ENCODE peak calls at places on chromosome X, in seven cellular contexts. One of them, this sample, is unnamed.

GRCh38 chrX:152136312-152136711 is 2.1 kb downstream of the MAGEA10 start:
- DNase-seq in SK-N-SH: no peak
- DNase-seq in CD4-positive, alpha-beta T cell: no peak
- DNase-seq in RWPE1: no peak
- DNase-seq in pancreas: peak
- DNase-seq in epithelial cell of esophagus: no peak
- DNase-seq in HFF-Myc: no peak
- DNase-seq in this sample: no peak

GRCh38 chrX:51614353-51614752 is 4.4 kb downstream of the CENPVL3 start:
- DNase-seq in HFF-Myc: no peak
- DNase-seq in pancreas: no peak
- DNase-seq in RWPE1: peak
- DNase-seq in epithelial cell of esophagus: peak
- DNase-seq in CD4-positive, alpha-beta T cell: no peak
- DNase-seq in SK-N-SH: peak
- DNase-seq in this sample: peak

GRCh38 chrX:133850414-133850813 is 135.0 kb downstream of the GPC3 start:
- DNase-seq in epithelial cell of esophagus: no peak
- DNase-seq in HFF-Myc: no peak
- DNase-seq in RWPE1: no peak
- DNase-seq in SK-N-SH: no peak
- DNase-seq in pancreas: no peak
- DNase-seq in CD4-positive, alpha-beta T cell: no peak
- DNase-seq in this sample: no peak

GRCh38 chrX:149541521-149542047 is 772 bp downstream of the EOLA1 start:
- DNase-seq in CD4-positive, alpha-beta T cell: no peak
- DNase-seq in HFF-Myc: no peak
- DNase-seq in RWPE1: no peak
- DNase-seq in SK-N-SH: no peak
- DNase-seq in pancreas: no peak
- DNase-seq in epithelial cell of esophagus: no peak
- DNase-seq in this sample: no peak

GRCh38 chrX:110125435-110125834 is 122.5 kb downstream of the TMEM164 start:
- DNase-seq in pancreas: no peak
- DNase-seq in CD4-positive, alpha-beta T cell: no peak
- DNase-seq in SK-N-SH: peak
- DNase-seq in RWPE1: no peak
- DNase-seq in epithelial cell of esophagus: peak
- DNase-seq in HFF-Myc: no peak
- DNase-seq in this sample: no peak

GRCh38 chrX:40176256-40176978 is 78.7 kb upstream of the BCOR start:
- DNase-seq in CD4-positive, alpha-beta T cell: peak
- DNase-seq in RWPE1: no peak
- DNase-seq in SK-N-SH: peak
- DNase-seq in pancreas: peak
- DNase-seq in HFF-Myc: no peak
- DNase-seq in epithelial cell of esophagus: peak
- DNase-seq in this sample: peak

GRCh38 chrX:70852294-70852693 is 56.2 kb downstream of the TEX11 start:
- DNase-seq in SK-N-SH: no peak
- DNase-seq in RWPE1: no peak
- DNase-seq in pancreas: no peak
- DNase-seq in HFF-Myc: no peak
- DNase-seq in epithelial cell of esophagus: no peak
- DNase-seq in CD4-positive, alpha-beta T cell: no peak
- DNase-seq in this sample: no peak

GRCh38 chrX:9102956-9103355 is 69.0 kb upstream of the FAM9B start:
- DNase-seq in RWPE1: no peak
- DNase-seq in CD4-positive, alpha-beta T cell: no peak
- DNase-seq in pancreas: no peak
- DNase-seq in epithelial cell of esophagus: no peak
- DNase-seq in SK-N-SH: no peak
- DNase-seq in HFF-Myc: no peak
- DNase-seq in this sample: no peak

GRCh38 chrX:2576793-2577192 is 76.0 kb upstream of the DHRSX start:
- DNase-seq in RWPE1: peak
- DNase-seq in HFF-Myc: no peak
- DNase-seq in epithelial cell of esophagus: peak
- DNase-seq in pancreas: no peak
- DNase-seq in CD4-positive, alpha-beta T cell: no peak
- DNase-seq in SK-N-SH: no peak
- DNase-seq in this sample: no peak

GRCh38 chrX:42567268-42567667 is 210.7 kb downstream of the PPP1R2C start:
- DNase-seq in SK-N-SH: no peak
- DNase-seq in HFF-Myc: no peak
- DNase-seq in CD4-positive, alpha-beta T cell: no peak
- DNase-seq in epithelial cell of esophagus: no peak
- DNase-seq in pancreas: no peak
- DNase-seq in RWPE1: no peak
- DNase-seq in this sample: no peak

GRCh38 chrX:106401965-106402559 is 209.7 kb upstream of the RADX start:
- DNase-seq in epithelial cell of esophagus: no peak
- DNase-seq in RWPE1: no peak
- DNase-seq in SK-N-SH: no peak
- DNase-seq in CD4-positive, alpha-beta T cell: no peak
- DNase-seq in HFF-Myc: no peak
- DNase-seq in pancreas: no peak
- DNase-seq in this sample: no peak

GRCh38 chrX:13024911-13025454 is 19.4 kb downstream of the FAM9C start:
- DNase-seq in CD4-positive, alpha-beta T cell: no peak
- DNase-seq in SK-N-SH: no peak
- DNase-seq in RWPE1: no peak
- DNase-seq in HFF-Myc: no peak
- DNase-seq in pancreas: no peak
- DNase-seq in epithelial cell of esophagus: no peak
- DNase-seq in this sample: no peak

GRCh38 chrX:108199691-108200090 is 108.1 kb downstream of the ATG4A start:
- DNase-seq in pancreas: no peak
- DNase-seq in HFF-Myc: no peak
- DNase-seq in epithelial cell of esophagus: peak
- DNase-seq in SK-N-SH: peak
- DNase-seq in CD4-positive, alpha-beta T cell: no peak
- DNase-seq in RWPE1: peak
- DNase-seq in this sample: peak

GRCh38 chrX:48058621-48059295 is 12.7 kb downstream of the ZNF630 start:
- DNase-seq in SK-N-SH: no peak
- DNase-seq in CD4-positive, alpha-beta T cell: no peak
- DNase-seq in HFF-Myc: no peak
- DNase-seq in epithelial cell of esophagus: no peak
- DNase-seq in pancreas: no peak
- DNase-seq in RWPE1: no peak
- DNase-seq in this sample: no peak
- TF ChIP-seq CTCF in SK-N-SH: no peak
- TF ChIP-seq CTCF in CD4-positive, alpha-beta T cell: no peak
- TF ChIP-seq CTCF in HFF-Myc: no peak
- TF ChIP-seq CTCF in epithelial cell of esophagus: no peak
- TF ChIP-seq CTCF in pancreas: no peak
- TF ChIP-seq CTCF in RWPE1: no peak
- TF ChIP-seq CTCF in this sample: no peak

DNA sequence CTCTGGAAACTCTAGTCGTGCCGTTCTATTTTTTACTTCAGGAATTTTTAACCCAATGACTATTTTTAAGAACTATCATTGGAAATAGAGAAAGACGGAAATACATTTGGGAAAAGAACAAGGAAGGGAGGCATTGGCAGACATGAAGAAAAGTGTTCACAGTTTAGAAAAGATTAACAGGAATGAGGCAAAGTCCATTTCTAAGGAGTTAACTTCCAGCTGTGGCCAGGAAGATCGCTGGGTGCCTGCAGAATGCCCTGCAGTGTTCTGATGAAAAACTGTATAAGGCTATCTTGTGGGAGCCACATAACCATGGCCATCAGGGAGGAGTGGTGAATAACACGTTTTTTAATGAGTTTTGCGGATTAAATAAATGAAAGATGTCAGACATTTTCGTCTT is 150.6 kb upstream of the VCX3A start:
- DNase-seq in epithelial cell of esophagus: no peak
- DNase-seq in RWPE1: no peak
- DNase-seq in pancreas: no peak
- DNase-seq in SK-N-SH: no peak
- DNase-seq in HFF-Myc: no peak
- DNase-seq in CD4-positive, alpha-beta T cell: no peak
- DNase-seq in this sample: no peak
- TF ChIP-seq CTCF in epithelial cell of esophagus: no peak
- TF ChIP-seq CTCF in RWPE1: no peak
- TF ChIP-seq CTCF in pancreas: no peak
- TF ChIP-seq CTCF in SK-N-SH: no peak
- TF ChIP-seq CTCF in HFF-Myc: no peak
- TF ChIP-seq CTCF in CD4-positive, alpha-beta T cell: no peak
- TF ChIP-seq CTCF in this sample: no peak

DNA sequence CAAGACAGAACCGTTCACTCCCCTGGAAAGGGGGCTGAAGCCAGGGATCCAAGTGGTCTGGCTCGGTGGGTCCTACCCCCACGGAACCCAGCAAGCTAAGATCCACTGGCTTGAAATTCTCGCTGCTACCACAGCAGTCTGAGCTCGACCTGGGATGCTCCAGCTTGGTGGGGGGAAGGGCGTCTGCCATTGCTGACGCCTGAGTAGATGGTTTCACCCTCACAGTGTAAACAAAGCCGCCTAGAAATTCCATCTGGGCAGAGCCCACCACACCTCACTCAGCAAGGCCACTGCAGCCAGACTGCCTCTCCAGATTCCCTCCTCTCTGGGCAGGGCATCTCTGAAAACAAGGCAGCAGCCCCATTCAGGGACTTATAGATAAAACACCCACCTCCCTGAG is 13.4 kb upstream of the PBDC1 start:
- DNase-seq in pancreas: no peak
- DNase-seq in CD4-positive, alpha-beta T cell: no peak
- DNase-seq in HFF-Myc: no peak
- DNase-seq in RWPE1: no peak
- DNase-seq in epithelial cell of esophagus: no peak
- DNase-seq in SK-N-SH: no peak
- DNase-seq in this sample: no peak
- TF ChIP-seq CTCF in pancreas: no peak
- TF ChIP-seq CTCF in CD4-positive, alpha-beta T cell: no peak
- TF ChIP-seq CTCF in HFF-Myc: no peak
- TF ChIP-seq CTCF in RWPE1: no peak
- TF ChIP-seq CTCF in epithelial cell of esophagus: no peak
- TF ChIP-seq CTCF in SK-N-SH: no peak
- TF ChIP-seq CTCF in this sample: no peak

GRCh38 chrX:153832732-153833131 is 2.4 kb upstream of the PDZD4 start:
- DNase-seq in HFF-Myc: no peak
- DNase-seq in CD4-positive, alpha-beta T cell: no peak
- DNase-seq in pancreas: no peak
- DNase-seq in SK-N-SH: no peak
- DNase-seq in epithelial cell of esophagus: no peak
- DNase-seq in RWPE1: no peak
- DNase-seq in this sample: no peak
- TF ChIP-seq CTCF in HFF-Myc: no peak
- TF ChIP-seq CTCF in CD4-positive, alpha-beta T cell: no peak
- TF ChIP-seq CTCF in pancreas: no peak
- TF ChIP-seq CTCF in SK-N-SH: no peak
- TF ChIP-seq CTCF in epithelial cell of esophagus: no peak
- TF ChIP-seq CTCF in RWPE1: no peak
- TF ChIP-seq CTCF in this sample: no peak

GRCh38 chrX:53442322-53442631 is 8.1 kb upstream of the HSD17B10 start:
- DNase-seq in HFF-Myc: no peak
- DNase-seq in SK-N-SH: no peak
- DNase-seq in epithelial cell of esophagus: no peak
- DNase-seq in pancreas: no peak
- DNase-seq in CD4-positive, alpha-beta T cell: no peak
- DNase-seq in RWPE1: no peak
- DNase-seq in this sample: no peak

GRCh38 chrX:53441531-53442321 is 7.6 kb upstream of the HSD17B10 start:
- DNase-seq in RWPE1: peak
- DNase-seq in pancreas: peak
- DNase-seq in epithelial cell of esophagus: peak
- DNase-seq in SK-N-SH: peak
- DNase-seq in HFF-Myc: peak
- DNase-seq in CD4-positive, alpha-beta T cell: peak
- DNase-seq in this sample: peak

GRCh38 chrX:53447441-53447840 is 13.3 kb upstream of the HSD17B10 start:
- DNase-seq in epithelial cell of esophagus: no peak
- DNase-seq in SK-N-SH: no peak
- DNase-seq in HFF-Myc: no peak
- DNase-seq in pancreas: no peak
- DNase-seq in CD4-positive, alpha-beta T cell: no peak
- DNase-seq in RWPE1: no peak
- DNase-seq in this sample: no peak

GRCh38 chrX:53449632-53450031 is 15.5 kb upstream of the HSD17B10 start:
- DNase-seq in SK-N-SH: no peak
- DNase-seq in CD4-positive, alpha-beta T cell: no peak
- DNase-seq in pancreas: no peak
- DNase-seq in RWPE1: no peak
- DNase-seq in epithelial cell of esophagus: peak
- DNase-seq in HFF-Myc: no peak
- DNase-seq in this sample: no peak

DNA sequence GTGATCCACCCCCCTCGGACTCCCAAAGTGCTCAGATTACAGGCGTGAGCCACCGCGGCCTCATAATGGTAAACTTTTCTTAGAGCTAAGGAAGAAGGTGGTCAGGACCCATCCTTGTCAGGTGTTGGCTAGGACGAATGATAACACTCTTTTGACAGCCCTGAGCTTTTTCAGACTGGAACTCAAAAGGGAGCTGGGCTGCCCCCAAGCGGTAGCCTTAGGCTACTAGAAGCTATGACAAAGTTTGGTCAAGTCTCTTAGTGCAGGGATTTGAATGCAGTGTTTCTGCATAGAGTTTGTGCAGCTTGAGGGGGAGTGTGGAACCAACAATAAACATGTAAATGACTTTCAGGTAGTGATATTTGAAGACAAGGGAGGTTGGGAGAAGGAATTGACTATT is 11.8 kb upstream of the HSD17B10 start:
- DNase-seq in SK-N-SH: peak
- DNase-seq in epithelial cell of esophagus: peak
- DNase-seq in HFF-Myc: no peak
- DNase-seq in CD4-positive, alpha-beta T cell: peak
- DNase-seq in pancreas: peak
- DNase-seq in RWPE1: no peak
- DNase-seq in this sample: no peak
- TF ChIP-seq CTCF in SK-N-SH: peak
- TF ChIP-seq CTCF in epithelial cell of esophagus: peak
- TF ChIP-seq CTCF in HFF-Myc: peak
- TF ChIP-seq CTCF in CD4-positive, alpha-beta T cell: peak
- TF ChIP-seq CTCF in pancreas: peak
- TF ChIP-seq CTCF in RWPE1: peak
- TF ChIP-seq CTCF in this sample: peak

GRCh38 chrX:131747173-131747572 is 203.3 kb downstream of the OR13H1 start:
- DNase-seq in CD4-positive, alpha-beta T cell: no peak
- DNase-seq in SK-N-SH: peak
- DNase-seq in HFF-Myc: no peak
- DNase-seq in pancreas: no peak
- DNase-seq in epithelial cell of esophagus: no peak
- DNase-seq in RWPE1: no peak
- DNase-seq in this sample: no peak
- TF ChIP-seq CTCF in CD4-positive, alpha-beta T cell: no peak
- TF ChIP-seq CTCF in SK-N-SH: peak
- TF ChIP-seq CTCF in HFF-Myc: no peak
- TF ChIP-seq CTCF in pancreas: peak
- TF ChIP-seq CTCF in epithelial cell of esophagus: no peak
- TF ChIP-seq CTCF in RWPE1: no peak
- TF ChIP-seq CTCF in this sample: no peak

GRCh38 chrX:96182366-96182765 is 502.3 kb upstream of the DIAPH2 start:
- DNase-seq in CD4-positive, alpha-beta T cell: no peak
- DNase-seq in HFF-Myc: no peak
- DNase-seq in pancreas: no peak
- DNase-seq in SK-N-SH: peak
- DNase-seq in RWPE1: no peak
- DNase-seq in epithelial cell of esophagus: peak
- DNase-seq in this sample: no peak
- TF ChIP-seq CTCF in CD4-positive, alpha-beta T cell: no peak
- TF ChIP-seq CTCF in HFF-Myc: no peak
- TF ChIP-seq CTCF in pancreas: no peak
- TF ChIP-seq CTCF in SK-N-SH: peak
- TF ChIP-seq CTCF in RWPE1: no peak
- TF ChIP-seq CTCF in epithelial cell of esophagus: peak
- TF ChIP-seq CTCF in this sample: no peak

GRCh38 chrX:57282568-57282967 is 3.9 kb upstream of the FAAH2 start:
- DNase-seq in pancreas: no peak
- DNase-seq in HFF-Myc: no peak
- DNase-seq in RWPE1: no peak
- DNase-seq in SK-N-SH: no peak
- DNase-seq in epithelial cell of esophagus: peak
- DNase-seq in CD4-positive, alpha-beta T cell: no peak
- DNase-seq in this sample: no peak
- TF ChIP-seq CTCF in pancreas: no peak
- TF ChIP-seq CTCF in HFF-Myc: no peak
- TF ChIP-seq CTCF in RWPE1: no peak
- TF ChIP-seq CTCF in SK-N-SH: no peak
- TF ChIP-seq CTCF in epithelial cell of esophagus: no peak
- TF ChIP-seq CTCF in CD4-positive, alpha-beta T cell: peak
- TF ChIP-seq CTCF in this sample: no peak

This sample was measured in GM20000.